ENCODE peak calls at places on chromosomes 12 and 14, in five cellular contexts. One of them, this sample, is unnamed.

GRCh38 chr12:57896437-57897201 is 44.7 kb upstream of the ATP23 start:
- DNase-seq in lung: peak
- DNase-seq in dorsolateral prefrontal cortex: peak
- DNase-seq in effector memory CD4-positive, alpha-beta T cell: no peak
- DNase-seq in CD4-positive, CD25-positive, alpha-beta regulatory T cell: peak
- DNase-seq in this sample: no peak

GRCh38 chr12:57452181-57452936 is 2.7 kb upstream of the INHBE start:
- DNase-seq in lung: no peak
- DNase-seq in CD4-positive, CD25-positive, alpha-beta regulatory T cell: no peak
- DNase-seq in effector memory CD4-positive, alpha-beta T cell: no peak
- DNase-seq in dorsolateral prefrontal cortex: no peak
- DNase-seq in this sample: no peak

GRCh38 chr14:75050852-75051555 is at the start of gene MLH3:
- DNase-seq in CD4-positive, CD25-positive, alpha-beta regulatory T cell: peak
- DNase-seq in lung: peak
- DNase-seq in dorsolateral prefrontal cortex: peak
- DNase-seq in effector memory CD4-positive, alpha-beta T cell: peak
- DNase-seq in this sample: peak

GRCh38 chr12:43957732-43958131 is 121.9 kb downstream of the TMEM117 start:
- DNase-seq in dorsolateral prefrontal cortex: peak
- DNase-seq in lung: no peak
- DNase-seq in CD4-positive, CD25-positive, alpha-beta regulatory T cell: peak
- DNase-seq in effector memory CD4-positive, alpha-beta T cell: no peak
- DNase-seq in this sample: peak

GRCh38 chr12:2405039-2405438 is 352.3 kb downstream of the CACNA1C start:
- DNase-seq in lung: no peak
- DNase-seq in CD4-positive, CD25-positive, alpha-beta regulatory T cell: no peak
- DNase-seq in effector memory CD4-positive, alpha-beta T cell: no peak
- DNase-seq in dorsolateral prefrontal cortex: no peak
- DNase-seq in this sample: no peak

GRCh38 chr14:92794547-92794941 is 439 bp downstream of the GOLGA5 start:
- DNase-seq in effector memory CD4-positive, alpha-beta T cell: no peak
- DNase-seq in CD4-positive, CD25-positive, alpha-beta regulatory T cell: no peak
- DNase-seq in lung: peak
- DNase-seq in dorsolateral prefrontal cortex: no peak
- DNase-seq in this sample: no peak

GRCh38 chr14:71138236-71139057 is 231.2 kb downstream of the PCNX1 start:
- DNase-seq in CD4-positive, CD25-positive, alpha-beta regulatory T cell: no peak
- DNase-seq in effector memory CD4-positive, alpha-beta T cell: no peak
- DNase-seq in dorsolateral prefrontal cortex: no peak
- DNase-seq in lung: no peak
- DNase-seq in this sample: no peak

GRCh38 chr12:96225003-96225855 is 31.1 kb downstream of the ELK3 start:
- DNase-seq in dorsolateral prefrontal cortex: peak
- DNase-seq in CD4-positive, CD25-positive, alpha-beta regulatory T cell: no peak
- DNase-seq in lung: no peak
- DNase-seq in effector memory CD4-positive, alpha-beta T cell: no peak
- DNase-seq in this sample: no peak

GRCh38 chr14:75506930-75507329 is 15.3 kb upstream of the BATF start:
- DNase-seq in lung: no peak
- DNase-seq in dorsolateral prefrontal cortex: no peak
- DNase-seq in CD4-positive, CD25-positive, alpha-beta regulatory T cell: no peak
- DNase-seq in effector memory CD4-positive, alpha-beta T cell: no peak
- DNase-seq in this sample: no peak

GRCh38 chr14:61468063-61468825 is 146.9 kb downstream of the PRKCH start:
- DNase-seq in lung: peak
- DNase-seq in CD4-positive, CD25-positive, alpha-beta regulatory T cell: no peak
- DNase-seq in effector memory CD4-positive, alpha-beta T cell: no peak
- DNase-seq in dorsolateral prefrontal cortex: no peak
- DNase-seq in this sample: no peak

GRCh38 chr14:74019408-74019714 is 212 bp downstream of the BBOF1 start:
- DNase-seq in CD4-positive, CD25-positive, alpha-beta regulatory T cell: no peak
- DNase-seq in lung: no peak
- DNase-seq in dorsolateral prefrontal cortex: no peak
- DNase-seq in effector memory CD4-positive, alpha-beta T cell: no peak
- DNase-seq in this sample: no peak

GRCh38 chr12:117053597-117054201 is 45.5 kb downstream of the TESC start:
- DNase-seq in dorsolateral prefrontal cortex: no peak
- DNase-seq in effector memory CD4-positive, alpha-beta T cell: no peak
- DNase-seq in lung: no peak
- DNase-seq in CD4-positive, CD25-positive, alpha-beta regulatory T cell: no peak
- DNase-seq in this sample: no peak

GRCh38 chr14:103257211-103257962 is 76.7 kb upstream of the EIF5 start:
- DNase-seq in effector memory CD4-positive, alpha-beta T cell: no peak
- DNase-seq in lung: no peak
- DNase-seq in CD4-positive, CD25-positive, alpha-beta regulatory T cell: no peak
- DNase-seq in dorsolateral prefrontal cortex: no peak
- DNase-seq in this sample: no peak

GRCh38 chr14:104393199-104393897 is 186.2 kb upstream of the C14orf180 start:
- DNase-seq in CD4-positive, CD25-positive, alpha-beta regulatory T cell: no peak
- DNase-seq in lung: peak
- DNase-seq in dorsolateral prefrontal cortex: no peak
- DNase-seq in effector memory CD4-positive, alpha-beta T cell: no peak
- DNase-seq in this sample: no peak

GRCh38 chr12:69102856-69103255 is 136.5 kb upstream of the CPSF6 start:
- DNase-seq in lung: no peak
- DNase-seq in CD4-positive, CD25-positive, alpha-beta regulatory T cell: no peak
- DNase-seq in effector memory CD4-positive, alpha-beta T cell: no peak
- DNase-seq in dorsolateral prefrontal cortex: no peak
- DNase-seq in this sample: no peak

GRCh38 chr12:127170271-127171180 is 1096.4 kb upstream of the TMEM132C start:
- DNase-seq in lung: no peak
- DNase-seq in dorsolateral prefrontal cortex: no peak
- DNase-seq in effector memory CD4-positive, alpha-beta T cell: no peak
- DNase-seq in CD4-positive, CD25-positive, alpha-beta regulatory T cell: no peak
- DNase-seq in this sample: no peak

GRCh38 chr14:104107611-104108569 is 22.4 kb downstream of the ASPG start:
- DNase-seq in CD4-positive, CD25-positive, alpha-beta regulatory T cell: no peak
- DNase-seq in dorsolateral prefrontal cortex: no peak
- DNase-seq in effector memory CD4-positive, alpha-beta T cell: no peak
- DNase-seq in lung: no peak
- DNase-seq in this sample: no peak

GRCh38 chr12:104687823-104688573 is 231.2 kb downstream of the CHST11 start:
- DNase-seq in dorsolateral prefrontal cortex: no peak
- DNase-seq in lung: no peak
- DNase-seq in effector memory CD4-positive, alpha-beta T cell: no peak
- DNase-seq in CD4-positive, CD25-positive, alpha-beta regulatory T cell: peak
- DNase-seq in this sample: no peak

GRCh38 chr12:20057398-20057797 is 310.9 kb upstream of the PDE3A start:
- DNase-seq in lung: no peak
- DNase-seq in CD4-positive, CD25-positive, alpha-beta regulatory T cell: no peak
- DNase-seq in effector memory CD4-positive, alpha-beta T cell: no peak
- DNase-seq in dorsolateral prefrontal cortex: no peak
- DNase-seq in this sample: no peak
- H3K27ac ChIP-seq in lung: no peak
- H3K27ac ChIP-seq in CD4-positive, CD25-positive, alpha-beta regulatory T cell: no peak
- H3K27ac ChIP-seq in effector memory CD4-positive, alpha-beta T cell: no peak
- H3K27ac ChIP-seq in dorsolateral prefrontal cortex: no peak
- H3K27ac ChIP-seq in this sample: no peak

GRCh38 chr12:94427520-94428381 is 31.9 kb downstream of the CEP83 start:
- DNase-seq in CD4-positive, CD25-positive, alpha-beta regulatory T cell: no peak
- DNase-seq in effector memory CD4-positive, alpha-beta T cell: no peak
- DNase-seq in lung: peak
- DNase-seq in dorsolateral prefrontal cortex: no peak
- DNase-seq in this sample: no peak
- H3K27ac ChIP-seq in CD4-positive, CD25-positive, alpha-beta regulatory T cell: no peak
- H3K27ac ChIP-seq in effector memory CD4-positive, alpha-beta T cell: no peak
- H3K27ac ChIP-seq in lung: no peak
- H3K27ac ChIP-seq in dorsolateral prefrontal cortex: no peak
- H3K27ac ChIP-seq in this sample: no peak

GRCh38 chr12:120843472-120843871 is 60.7 kb downstream of the SPPL3 start:
- DNase-seq in effector memory CD4-positive, alpha-beta T cell: no peak
- DNase-seq in lung: no peak
- DNase-seq in dorsolateral prefrontal cortex: no peak
- DNase-seq in CD4-positive, CD25-positive, alpha-beta regulatory T cell: no peak
- DNase-seq in this sample: no peak
- H3K27ac ChIP-seq in effector memory CD4-positive, alpha-beta T cell: no peak
- H3K27ac ChIP-seq in lung: no peak
- H3K27ac ChIP-seq in dorsolateral prefrontal cortex: peak
- H3K27ac ChIP-seq in CD4-positive, CD25-positive, alpha-beta regulatory T cell: no peak
- H3K27ac ChIP-seq in this sample: no peak

DNA sequence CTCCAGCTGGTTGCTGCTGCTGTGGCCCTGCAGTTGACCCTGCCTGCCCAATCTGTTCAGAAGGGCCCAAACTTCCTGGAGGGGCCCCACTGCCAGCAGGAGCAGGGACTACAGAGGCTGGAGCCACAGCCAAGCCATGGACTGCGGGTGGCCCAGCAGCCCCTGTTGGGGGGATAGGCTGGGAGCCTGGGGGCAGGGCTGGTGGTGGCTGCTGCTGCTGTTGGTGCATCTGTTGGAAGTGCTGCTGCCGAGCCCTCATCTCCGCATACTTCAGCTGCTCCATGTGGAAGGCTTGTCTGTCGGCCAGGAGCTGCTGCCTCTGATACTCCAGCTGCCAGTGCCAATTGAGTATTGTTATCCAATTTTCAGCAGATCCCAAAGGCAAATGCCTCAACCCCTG is 7.2 kb downstream of the MYL6 start:
- DNase-seq in lung: no peak
- DNase-seq in effector memory CD4-positive, alpha-beta T cell: no peak
- DNase-seq in CD4-positive, CD25-positive, alpha-beta regulatory T cell: no peak
- DNase-seq in dorsolateral prefrontal cortex: no peak
- DNase-seq in this sample: no peak
- H3K27ac ChIP-seq in lung: no peak
- H3K27ac ChIP-seq in effector memory CD4-positive, alpha-beta T cell: no peak
- H3K27ac ChIP-seq in CD4-positive, CD25-positive, alpha-beta regulatory T cell: no peak
- H3K27ac ChIP-seq in dorsolateral prefrontal cortex: peak
- H3K27ac ChIP-seq in this sample: no peak

DNA sequence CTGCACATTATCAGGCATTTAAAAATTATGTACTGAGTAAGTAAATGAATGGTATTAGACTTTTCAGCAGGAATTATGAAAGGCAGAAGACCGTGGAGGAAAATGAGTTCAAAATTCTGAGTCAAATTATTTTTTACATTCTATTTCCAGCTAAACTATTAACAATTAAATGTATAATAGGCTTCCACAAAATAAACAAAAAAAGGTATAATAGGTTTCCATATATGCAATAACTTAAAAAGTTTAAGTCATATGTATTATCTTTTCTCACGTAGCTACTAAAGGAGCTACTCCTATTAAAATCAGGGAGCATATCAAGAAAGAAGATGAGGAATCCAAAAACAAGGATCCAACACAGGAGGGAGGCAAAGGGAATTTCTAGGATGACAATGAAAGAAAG is 11.4 kb upstream of the VCPKMT start:
- DNase-seq in lung: no peak
- DNase-seq in dorsolateral prefrontal cortex: no peak
- DNase-seq in effector memory CD4-positive, alpha-beta T cell: no peak
- DNase-seq in CD4-positive, CD25-positive, alpha-beta regulatory T cell: no peak
- DNase-seq in this sample: no peak
- H3K27ac ChIP-seq in lung: no peak
- H3K27ac ChIP-seq in dorsolateral prefrontal cortex: no peak
- H3K27ac ChIP-seq in effector memory CD4-positive, alpha-beta T cell: no peak
- H3K27ac ChIP-seq in CD4-positive, CD25-positive, alpha-beta regulatory T cell: no peak
- H3K27ac ChIP-seq in this sample: no peak

DNA sequence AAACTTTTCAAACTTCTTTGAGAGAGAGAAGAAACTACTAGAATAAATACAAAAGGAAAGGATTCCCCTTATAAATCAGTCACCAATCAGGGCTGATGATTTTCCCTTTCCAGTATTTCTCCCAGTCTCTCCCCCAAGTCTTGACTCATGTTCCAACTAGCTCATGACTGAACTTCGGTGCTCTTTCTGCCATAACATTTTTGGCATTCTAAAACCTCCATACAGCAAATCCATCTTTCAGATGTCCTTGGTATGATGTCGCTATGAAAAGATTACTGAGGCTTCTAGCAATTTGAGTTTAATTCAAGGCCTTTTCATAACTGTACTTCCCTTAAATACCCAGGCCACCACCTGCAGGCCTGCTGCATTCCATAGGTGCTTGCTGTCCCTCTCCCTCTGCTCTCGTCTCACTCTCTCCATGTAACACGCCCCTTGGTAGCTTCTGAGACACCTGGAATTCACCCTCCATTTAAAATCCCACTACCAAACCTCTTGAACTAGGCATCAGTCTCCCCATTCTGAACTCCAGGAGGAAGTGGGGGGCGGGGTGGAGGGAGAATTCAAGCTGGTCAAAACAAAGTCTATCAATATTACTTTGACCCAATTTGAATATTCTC is 2.4 kb downstream of the PRKD1 start:
- DNase-seq in dorsolateral prefrontal cortex: no peak
- DNase-seq in CD4-positive, CD25-positive, alpha-beta regulatory T cell: no peak
- DNase-seq in lung: no peak
- DNase-seq in effector memory CD4-positive, alpha-beta T cell: no peak
- DNase-seq in this sample: no peak
- H3K27ac ChIP-seq in dorsolateral prefrontal cortex: no peak
- H3K27ac ChIP-seq in CD4-positive, CD25-positive, alpha-beta regulatory T cell: no peak
- H3K27ac ChIP-seq in lung: no peak
- H3K27ac ChIP-seq in effector memory CD4-positive, alpha-beta T cell: no peak
- H3K27ac ChIP-seq in this sample: no peak

GRCh38 chr12:11757095-11757494 is 107.6 kb downstream of the ETV6 start:
- DNase-seq in dorsolateral prefrontal cortex: no peak
- DNase-seq in effector memory CD4-positive, alpha-beta T cell: no peak
- DNase-seq in lung: no peak
- DNase-seq in CD4-positive, CD25-positive, alpha-beta regulatory T cell: no peak
- DNase-seq in this sample: no peak

GRCh38 chr12:11756523-11756922 is 107.0 kb downstream of the ETV6 start:
- DNase-seq in dorsolateral prefrontal cortex: no peak
- DNase-seq in effector memory CD4-positive, alpha-beta T cell: no peak
- DNase-seq in lung: no peak
- DNase-seq in CD4-positive, CD25-positive, alpha-beta regulatory T cell: no peak
- DNase-seq in this sample: no peak

GRCh38 chr12:11758087-11758837 is 108.8 kb downstream of the ETV6 start:
- DNase-seq in lung: no peak
- DNase-seq in dorsolateral prefrontal cortex: no peak
- DNase-seq in effector memory CD4-positive, alpha-beta T cell: no peak
- DNase-seq in CD4-positive, CD25-positive, alpha-beta regulatory T cell: no peak
- DNase-seq in this sample: no peak

GRCh38 chr12:11758838-11759509 is 109.5 kb downstream of the ETV6 start:
- DNase-seq in dorsolateral prefrontal cortex: no peak
- DNase-seq in lung: no peak
- DNase-seq in effector memory CD4-positive, alpha-beta T cell: no peak
- DNase-seq in CD4-positive, CD25-positive, alpha-beta regulatory T cell: peak
- DNase-seq in this sample: no peak

DNA sequence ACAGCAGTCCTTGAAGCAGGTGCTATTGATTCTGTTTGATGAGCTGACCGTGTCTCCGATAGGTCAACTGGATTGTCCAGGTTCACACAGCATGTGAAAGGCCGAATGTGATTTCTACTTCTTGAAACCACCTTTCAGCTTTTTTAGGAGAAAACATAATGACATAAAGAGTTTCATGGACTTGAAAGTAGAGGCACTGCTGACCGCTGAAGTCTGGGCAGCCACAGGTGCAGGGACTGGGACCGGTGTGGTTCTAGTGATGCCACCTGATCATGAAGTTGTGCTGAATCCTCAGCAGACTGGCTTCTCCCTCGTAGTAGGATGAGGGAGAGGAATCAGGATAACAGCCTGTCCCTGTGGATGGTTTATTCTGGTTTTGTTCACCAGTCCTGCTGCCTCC is 108.1 kb downstream of the ETV6 start:
- DNase-seq in lung: no peak
- DNase-seq in effector memory CD4-positive, alpha-beta T cell: no peak
- DNase-seq in dorsolateral prefrontal cortex: no peak
- DNase-seq in CD4-positive, CD25-positive, alpha-beta regulatory T cell: no peak
- DNase-seq in this sample: no peak
- H3K27ac ChIP-seq in lung: peak
- H3K27ac ChIP-seq in effector memory CD4-positive, alpha-beta T cell: no peak
- H3K27ac ChIP-seq in dorsolateral prefrontal cortex: peak
- H3K27ac ChIP-seq in CD4-positive, CD25-positive, alpha-beta regulatory T cell: no peak
- H3K27ac ChIP-seq in this sample: no peak